ENCODE peak calls at places on chromosomes 13 and 19, in seven cellular contexts. One of them, this sample, is unnamed.

GRCh38 chr13:108322206-108322824 is 52.8 kb downstream of the TNFSF13B start:
- DNase-seq in astrocyte of the cerebellum: peak; percentile 23
- DNase-seq in cardiac fibroblast: peak; percentile 67
- DNase-seq in CD8-positive, alpha-beta T cell: no peak
- DNase-seq in fibroblast of lung: peak; percentile 66
- DNase-seq in GM23338: peak; percentile 70
- DNase-seq in PC-3: peak; percentile 60
- DNase-seq in this sample: peak; percentile 57

GRCh38 chr13:109246001-109246400 is 540.4 kb downstream of the IRS2 start:
- DNase-seq in astrocyte of the cerebellum: no peak
- DNase-seq in cardiac fibroblast: no peak
- DNase-seq in CD8-positive, alpha-beta T cell: no peak
- DNase-seq in fibroblast of lung: no peak
- DNase-seq in GM23338: no peak
- DNase-seq in PC-3: no peak
- DNase-seq in this sample: peak; percentile 19

GRCh38 chr19:55540619-55541018 is 3.7 kb upstream of the SBK2 start:
- DNase-seq in astrocyte of the cerebellum: no peak
- DNase-seq in cardiac fibroblast: no peak
- DNase-seq in CD8-positive, alpha-beta T cell: no peak
- DNase-seq in fibroblast of lung: no peak
- DNase-seq in GM23338: no peak
- DNase-seq in PC-3: no peak
- DNase-seq in this sample: no peak

GRCh38 chr19:47229674-47230121 is 1.3 kb downstream of the BBC3 start:
- DNase-seq in astrocyte of the cerebellum: no peak
- DNase-seq in cardiac fibroblast: no peak
- DNase-seq in CD8-positive, alpha-beta T cell: no peak
- DNase-seq in fibroblast of lung: peak; percentile 37
- DNase-seq in GM23338: no peak
- DNase-seq in PC-3: peak; percentile 22
- DNase-seq in this sample: no peak

GRCh38 chr13:45545686-45546409 is 69.7 kb downstream of the ERICH6B start:
- DNase-seq in astrocyte of the cerebellum: no peak
- DNase-seq in cardiac fibroblast: no peak
- DNase-seq in CD8-positive, alpha-beta T cell: no peak
- DNase-seq in fibroblast of lung: no peak
- DNase-seq in GM23338: no peak
- DNase-seq in PC-3: no peak
- DNase-seq in this sample: no peak

GRCh38 chr13:109479534-109479933 is 306.8 kb downstream of the IRS2 start:
- DNase-seq in astrocyte of the cerebellum: no peak
- DNase-seq in cardiac fibroblast: no peak
- DNase-seq in CD8-positive, alpha-beta T cell: no peak
- DNase-seq in fibroblast of lung: no peak
- DNase-seq in GM23338: no peak
- DNase-seq in PC-3: no peak
- DNase-seq in this sample: no peak

GRCh38 chr13:98839826-98840769 is 87.6 kb upstream of the SLC15A1 start:
- DNase-seq in astrocyte of the cerebellum: peak; percentile 68
- DNase-seq in cardiac fibroblast: peak; percentile 69
- DNase-seq in CD8-positive, alpha-beta T cell: no peak
- DNase-seq in fibroblast of lung: peak; percentile 62
- DNase-seq in GM23338: peak; percentile 90
- DNase-seq in PC-3: peak; percentile 68
- DNase-seq in this sample: peak; percentile 70

GRCh38 chr19:55642153-55643002 is 1.1 kb upstream of the ZNF581 start:
- DNase-seq in astrocyte of the cerebellum: no peak
- DNase-seq in cardiac fibroblast: peak; percentile 36
- DNase-seq in CD8-positive, alpha-beta T cell: no peak
- DNase-seq in fibroblast of lung: peak; percentile 28
- DNase-seq in GM23338: no peak
- DNase-seq in PC-3: peak; percentile 51
- DNase-seq in this sample: peak; percentile 27

GRCh38 chr19:10769533-10770491 is 51.9 kb downstream of the DNM2 start:
- DNase-seq in astrocyte of the cerebellum: no peak
- DNase-seq in cardiac fibroblast: peak; percentile 42
- DNase-seq in CD8-positive, alpha-beta T cell: no peak
- DNase-seq in fibroblast of lung: peak; percentile 34
- DNase-seq in GM23338: peak; percentile 39
- DNase-seq in PC-3: peak; percentile 33
- DNase-seq in this sample: peak; percentile 24

DNA sequence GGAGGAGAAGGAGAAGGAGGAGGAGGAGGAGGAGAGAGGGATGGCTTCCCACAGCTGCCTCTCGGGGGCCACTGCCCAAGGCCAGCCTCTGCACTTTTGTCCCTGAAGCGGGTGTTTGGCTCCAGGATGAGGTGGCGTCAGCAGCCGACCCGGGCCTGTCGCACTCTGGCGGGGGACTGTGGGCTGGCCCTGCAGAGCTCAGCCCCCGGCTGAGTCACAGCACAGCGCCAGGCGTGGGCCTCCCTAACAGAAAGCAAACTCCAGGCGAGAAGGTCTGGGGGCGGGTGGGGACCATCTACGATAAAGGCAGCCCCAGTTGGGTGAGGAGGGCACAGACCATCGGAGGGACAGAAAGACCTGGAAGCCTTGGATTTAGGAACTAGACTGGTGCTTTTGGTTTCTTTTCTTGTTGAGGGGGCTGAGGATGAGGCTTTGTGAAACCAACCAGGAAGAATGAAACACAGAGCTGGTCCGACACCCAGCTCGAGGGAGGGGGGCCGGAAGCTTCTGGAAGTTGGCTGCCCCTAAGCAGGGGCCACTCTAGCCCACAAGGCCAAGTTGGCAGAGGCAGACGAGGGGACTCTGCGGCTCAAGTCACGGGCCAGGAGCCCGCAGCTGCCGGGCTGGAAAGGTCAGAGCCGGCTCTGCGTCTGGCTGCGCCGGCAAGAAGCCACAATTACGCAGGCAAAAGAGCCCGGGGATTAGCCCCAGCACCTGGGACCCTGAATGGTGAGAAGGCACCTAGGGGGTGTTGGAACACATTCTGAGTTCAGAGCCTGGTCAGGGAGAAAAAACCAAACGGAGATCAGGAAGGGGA is 18.2 kb downstream of the LSM4 start:
- DNase-seq in astrocyte of the cerebellum: no peak
- DNase-seq in cardiac fibroblast: peak; percentile 75
- DNase-seq in CD8-positive, alpha-beta T cell: peak; percentile 69
- DNase-seq in fibroblast of lung: peak; percentile 88
- DNase-seq in GM23338: peak; percentile 65
- DNase-seq in PC-3: peak; percentile 34
- DNase-seq in this sample: peak; percentile 55
- H3K4me3 ChIP-seq in astrocyte of the cerebellum: peak overlapping the region; percentile 11
- H3K4me3 ChIP-seq in cardiac fibroblast: peak overlapping the region; percentile 25
- H3K4me3 ChIP-seq in CD8-positive, alpha-beta T cell: peak overlapping the region; percentile 58
- H3K4me3 ChIP-seq in fibroblast of lung: peak overlapping the region; percentile 43
- H3K4me3 ChIP-seq in GM23338: peak overlapping the region; percentile 49
- H3K4me3 ChIP-seq in PC-3: no peak overlapping the region
- H3K4me3 ChIP-seq in this sample: no peak overlapping the region

GRCh38 chr19:18160441-18160791 is 7.5 kb downstream of the PIK3R2 start:
- DNase-seq in astrocyte of the cerebellum: no peak
- DNase-seq in cardiac fibroblast: no peak
- DNase-seq in CD8-positive, alpha-beta T cell: no peak
- DNase-seq in fibroblast of lung: no peak
- DNase-seq in GM23338: no peak
- DNase-seq in PC-3: no peak
- DNase-seq in this sample: no peak

GRCh38 chr19:18158471-18158870 is 5.5 kb downstream of the PIK3R2 start:
- DNase-seq in astrocyte of the cerebellum: no peak
- DNase-seq in cardiac fibroblast: no peak
- DNase-seq in CD8-positive, alpha-beta T cell: no peak
- DNase-seq in fibroblast of lung: no peak
- DNase-seq in GM23338: no peak
- DNase-seq in PC-3: no peak
- DNase-seq in this sample: no peak

GRCh38 chr19:18159810-18160209 is 6.8 kb downstream of the PIK3R2 start:
- DNase-seq in astrocyte of the cerebellum: no peak
- DNase-seq in cardiac fibroblast: no peak
- DNase-seq in CD8-positive, alpha-beta T cell: no peak
- DNase-seq in fibroblast of lung: no peak
- DNase-seq in GM23338: no peak
- DNase-seq in PC-3: no peak
- DNase-seq in this sample: no peak

GRCh38 chr19:18161691-18162039 is 8.7 kb downstream of the PIK3R2 start:
- DNase-seq in astrocyte of the cerebellum: no peak
- DNase-seq in cardiac fibroblast: no peak
- DNase-seq in CD8-positive, alpha-beta T cell: no peak
- DNase-seq in fibroblast of lung: no peak
- DNase-seq in GM23338: no peak
- DNase-seq in PC-3: no peak
- DNase-seq in this sample: no peak

DNA sequence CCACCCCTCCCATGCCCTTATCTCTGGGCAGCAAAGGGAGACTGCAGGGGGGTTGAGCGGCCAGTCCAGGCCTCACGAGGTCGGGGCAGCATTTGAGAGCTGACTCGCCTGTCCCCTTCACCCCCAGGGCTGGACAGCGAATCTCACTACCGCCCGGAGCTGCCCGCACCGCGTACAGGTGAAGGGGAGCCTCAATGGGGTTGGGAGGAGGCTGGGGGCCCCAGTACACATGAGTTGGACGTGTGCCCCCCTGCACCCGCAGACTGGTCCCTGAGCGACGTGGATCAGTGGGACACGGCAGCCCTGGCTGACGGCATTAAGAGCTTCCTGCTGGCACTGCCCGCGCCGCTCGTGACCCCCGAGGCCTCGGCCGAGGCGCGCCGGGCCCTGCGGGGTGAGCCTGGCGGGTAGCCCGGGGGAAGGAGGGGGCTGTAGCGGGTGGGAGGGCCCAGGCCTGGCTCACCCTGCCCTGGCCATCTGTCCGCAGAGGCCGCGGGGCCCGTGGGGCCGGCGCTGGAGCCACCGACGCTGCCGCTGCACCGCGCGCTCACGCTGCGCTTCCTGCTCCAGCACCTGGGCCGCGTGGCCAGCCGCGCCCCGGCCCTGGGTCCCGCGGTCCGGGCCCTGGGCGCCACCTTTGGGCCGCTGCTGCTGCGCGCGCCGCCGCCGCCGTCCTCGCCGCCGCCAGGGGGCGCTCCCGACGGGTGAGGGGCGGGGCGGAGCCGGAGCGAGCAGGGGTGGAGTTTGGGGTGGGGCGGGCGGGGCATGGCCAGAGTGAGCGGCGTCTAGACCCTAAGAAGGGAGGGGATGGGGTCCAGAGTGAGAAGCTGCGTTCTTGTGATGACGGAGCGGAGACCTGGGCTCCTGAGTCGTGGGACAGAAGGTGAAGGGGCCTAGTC is 8.1 kb downstream of the PIK3R2 start:
- DNase-seq in astrocyte of the cerebellum: no peak
- DNase-seq in cardiac fibroblast: peak; percentile 48
- DNase-seq in CD8-positive, alpha-beta T cell: peak; percentile 65
- DNase-seq in fibroblast of lung: peak; percentile 49
- DNase-seq in GM23338: peak; percentile 82
- DNase-seq in PC-3: peak; percentile 78
- DNase-seq in this sample: peak; percentile 64
- TF ChIP-seq CTCF in astrocyte of the cerebellum: peak; percentile 21
- TF ChIP-seq CTCF in cardiac fibroblast: peak; percentile 30
- TF ChIP-seq CTCF in CD8-positive, alpha-beta T cell: peak; percentile 55
- TF ChIP-seq CTCF in fibroblast of lung: peak; percentile 24
- TF ChIP-seq CTCF in GM23338: peak; percentile 78
- TF ChIP-seq CTCF in PC-3: no peak
- TF ChIP-seq CTCF in this sample: peak; percentile 16

GRCh38 chr19:2282062-2282861 is at the start of gene PEAK3:
- DNase-seq in astrocyte of the cerebellum: no peak
- DNase-seq in cardiac fibroblast: peak; percentile 31
- DNase-seq in CD8-positive, alpha-beta T cell: no peak
- DNase-seq in fibroblast of lung: peak; percentile 39
- DNase-seq in GM23338: peak; percentile 77
- DNase-seq in PC-3: no peak
- DNase-seq in this sample: no peak
- H3K4me3 ChIP-seq in astrocyte of the cerebellum: peak within 1 kb of the TSS; percentile 18
- H3K4me3 ChIP-seq in cardiac fibroblast: peak within 1 kb of the TSS; percentile 26
- H3K4me3 ChIP-seq in CD8-positive, alpha-beta T cell: peak within 1 kb of the TSS; percentile 45
- H3K4me3 ChIP-seq in fibroblast of lung: no peak within 1 kb of the TSS
- H3K4me3 ChIP-seq in GM23338: peak within 1 kb of the TSS; percentile 69
- H3K4me3 ChIP-seq in PC-3: no peak within 1 kb of the TSS
- H3K4me3 ChIP-seq in this sample: no peak within 1 kb of the TSS

DNA sequence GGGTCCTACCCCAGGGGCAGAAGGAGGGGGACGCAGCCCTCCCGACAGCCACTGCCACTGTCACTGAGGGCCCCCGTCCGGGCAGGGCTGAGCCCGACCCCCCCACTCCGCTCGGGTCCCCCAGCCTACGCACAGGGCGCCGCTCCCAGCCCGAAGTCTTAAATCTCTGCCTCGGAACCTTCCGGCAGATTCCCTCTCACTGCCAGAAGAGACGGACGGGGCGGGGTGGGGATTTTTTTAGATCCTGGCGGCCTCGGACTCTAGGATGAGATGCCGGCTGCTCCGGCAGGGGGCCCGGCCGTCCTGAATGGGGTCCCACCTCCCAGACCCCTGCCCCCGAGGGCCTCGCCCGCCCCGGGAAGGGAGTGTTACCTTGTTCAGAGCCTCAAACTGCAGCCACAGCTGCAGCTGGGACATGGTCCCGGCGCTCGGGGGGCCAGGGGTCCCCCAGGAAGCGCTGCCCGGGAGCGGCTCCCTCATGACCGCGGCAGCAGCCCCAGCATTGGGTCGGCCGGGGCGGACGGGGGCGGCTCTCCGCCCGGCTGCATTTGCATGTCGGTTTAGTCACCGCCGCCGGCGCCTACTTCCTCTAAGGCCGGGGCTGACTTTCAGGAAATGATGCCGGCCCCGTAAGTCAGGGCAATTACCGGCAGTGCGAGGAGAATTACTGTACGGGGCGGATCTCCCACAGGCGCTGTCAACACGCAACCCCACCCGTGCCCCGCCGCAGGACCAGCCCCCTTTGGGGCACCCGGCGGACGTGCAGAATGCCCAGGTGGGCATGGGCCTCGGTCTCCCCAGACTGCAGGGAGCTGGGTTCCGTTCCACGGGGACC is 28.1 kb downstream of the GPX4 start:
- DNase-seq in astrocyte of the cerebellum: peak; percentile 63
- DNase-seq in cardiac fibroblast: peak; percentile 93
- DNase-seq in CD8-positive, alpha-beta T cell: peak; percentile 54
- DNase-seq in fibroblast of lung: peak; percentile 84
- DNase-seq in GM23338: peak; percentile 89
- DNase-seq in PC-3: no peak
- DNase-seq in this sample: peak; percentile 96
- TF ChIP-seq CTCF in astrocyte of the cerebellum: peak; percentile 5
- TF ChIP-seq CTCF in cardiac fibroblast: no peak
- TF ChIP-seq CTCF in CD8-positive, alpha-beta T cell: no peak
- TF ChIP-seq CTCF in fibroblast of lung: no peak
- TF ChIP-seq CTCF in GM23338: no peak
- TF ChIP-seq CTCF in PC-3: no peak
- TF ChIP-seq CTCF in this sample: no peak

GRCh38 chr19:3554254-3555083 is 2.9 kb downstream of the MFSD12 start:
- DNase-seq in astrocyte of the cerebellum: no peak
- DNase-seq in cardiac fibroblast: no peak
- DNase-seq in CD8-positive, alpha-beta T cell: peak; percentile 33
- DNase-seq in fibroblast of lung: no peak
- DNase-seq in GM23338: no peak
- DNase-seq in PC-3: no peak
- DNase-seq in this sample: no peak
- H3K4me3 ChIP-seq in astrocyte of the cerebellum: no peak overlapping the region
- H3K4me3 ChIP-seq in cardiac fibroblast: no peak overlapping the region
- H3K4me3 ChIP-seq in CD8-positive, alpha-beta T cell: peak overlapping the region; percentile 21
- H3K4me3 ChIP-seq in fibroblast of lung: no peak overlapping the region
- H3K4me3 ChIP-seq in GM23338: no peak overlapping the region
- H3K4me3 ChIP-seq in PC-3: no peak overlapping the region
- H3K4me3 ChIP-seq in this sample: no peak overlapping the region

This sample was measured in epithelial cell of esophagus.